ENCODE peak calls at places on chromosomes 5 and 9, in five cellular contexts. T is A549, B is tibial artery, K is GM13977, R is GM13976. O is an unnamed sample.

GRCh38 chr5:138975098-138975847 is 100.1 kb upstream of the LRRTM2 start:
- DNase-seq in T (no peak), B (no peak), K (no peak), R (peak; percentile 47), O (no peak)

GRCh38 chr5:132057498-132058255 is 2.8 kb upstream of the IL3 start:
- DNase-seq in T (no peak), B (no peak), K (no peak), R (no peak), O (no peak)

GRCh38 chr9:133992780-133993634 is 883 bp upstream of the VAV2 start:
- DNase-seq in T (peak; percentile 64), B (peak; percentile 92), K (peak; percentile 92), R (peak; percentile 92), O (peak; percentile 96)

GRCh38 chr9:750264-750967 is 91.1 kb upstream of the DMRT1 start:
- DNase-seq in T (no peak), B (peak; percentile 61), K (no peak), R (no peak), O (no peak)

GRCh38 chr5:51392689-51393199 is 9.5 kb downstream of the ISL1 start:
- DNase-seq in T (no peak), B (no peak), K (no peak), R (no peak), O (no peak)

GRCh38 chr9:96391021-96391765 is 7.7 kb upstream of the SLC35D2 start:
- DNase-seq in T (no peak), B (no peak), K (no peak), R (no peak), O (no peak)

GRCh38 chr9:80874276-80874675 is 815.1 kb downstream of the TLE1 start:
- DNase-seq in T (no peak), B (no peak), K (no peak), R (no peak), O (no peak)

GRCh38 chr5:111075520-111075919 is 4.0 kb downstream of the TSLP start:
- DNase-seq in T (no peak), B (no peak), K (no peak), R (no peak), O (no peak)

GRCh38 chr5:148828461-148829247 is 2.2 kb downstream of the ADRB2 start:
- DNase-seq in T (no peak), B (no peak), K (no peak), R (no peak), O (no peak)

GRCh38 chr9:91915524-91916266 is 34.3 kb downstream of the ROR2 start:
- DNase-seq in T (no peak), B (no peak), K (no peak), R (no peak), O (no peak)

GRCh38 chr9:121372563-121373400 is 2.7 kb upstream of the STOM start:
- DNase-seq in T (no peak), B (no peak), K (no peak), R (no peak), O (no peak)

GRCh38 chr9:113011911-113012381 is at the start of gene ZNF883:
- DNase-seq in T (peak; percentile 41), B (no peak), K (no peak), R (peak; percentile 9), O (no peak)

GRCh38 chr5:96284727-96285389 is 148.2 kb downstream of the PCSK1 start:
- DNase-seq in T (no peak), B (no peak), K (no peak), R (no peak), O (no peak)

GRCh38 chr5:71782771-71783770 is 64.0 kb downstream of the CARTPT start:
- DNase-seq in T (peak; percentile 41), B (peak; percentile 91), K (peak; percentile 68), R (peak; percentile 58), O (peak; percentile 75)

GRCh38 chr5:78907255-78907886 is 77.7 kb downstream of the ARSB start:
- DNase-seq in T (no peak), B (peak; percentile 74), K (peak; percentile 13), R (no peak), O (peak; percentile 24)

GRCh38 chr9:101738566-101739183 is at the start of gene GRIN3A:
- DNase-seq in T (peak; percentile 6), B (no peak), K (no peak), R (peak; percentile 27), O (no peak)

GRCh38 chr5:41312478-41313060 is 99.2 kb upstream of the C6 start:
- DNase-seq in T (no peak), B (no peak), K (no peak), R (no peak), O (no peak)

GRCh38 chr5:65882278-65882677 is 44.1 kb upstream of the ERBIN start:
- DNase-seq in T (no peak), B (no peak), K (no peak), R (no peak), O (no peak)

GRCh38 chr5:149792963-149793362 is 62.9 kb downstream of the PPARGC1B start:
- DNase-seq in T (no peak), B (no peak), K (no peak), R (no peak), O (no peak)

GRCh38 chr5:98402130-98402529 is 371.3 kb upstream of the RGMB start:
- DNase-seq in T (no peak), B (no peak), K (no peak), R (no peak), O (no peak)

DNA sequence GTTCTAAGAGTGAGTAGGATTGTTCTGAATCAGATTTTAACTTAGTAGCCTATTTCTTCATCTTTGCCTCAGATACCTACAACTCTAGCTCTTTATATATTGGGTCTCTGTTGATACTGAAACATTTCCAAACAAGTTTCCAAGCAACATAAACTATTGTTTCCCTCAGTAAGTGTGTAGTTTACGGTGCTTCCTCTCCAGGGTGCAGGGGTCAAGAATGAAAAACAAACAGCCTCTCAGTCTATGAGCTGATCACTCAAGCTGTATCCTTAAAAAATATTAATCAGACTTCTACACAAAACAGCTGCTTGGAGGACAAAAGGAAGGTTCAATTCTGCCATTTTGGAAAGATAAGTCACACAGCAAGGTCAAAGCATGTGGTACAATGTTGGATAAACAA is 75.0 kb downstream of the ADAMTS12 start:
- DNase-seq in T (no peak), B (no peak), K (no peak), R (no peak), O (no peak)
- TF ChIP-seq CTCF in T (no peak), B (no peak), K (no peak), R (no peak), O (no peak)

GRCh38 chr5:102666164-102666951 is 88.7 kb upstream of the PAM start:
- DNase-seq in T (no peak), B (no peak), K (no peak), R (no peak), O (no peak)

GRCh38 chr5:102668220-102668930 is 86.7 kb upstream of the PAM start:
- DNase-seq in T (no peak), B (no peak), K (no peak), R (no peak), O (no peak)

GRCh38 chr5:102664946-102665345 is 90.2 kb upstream of the PAM start:
- DNase-seq in T (no peak), B (no peak), K (no peak), R (no peak), O (no peak)

DNA sequence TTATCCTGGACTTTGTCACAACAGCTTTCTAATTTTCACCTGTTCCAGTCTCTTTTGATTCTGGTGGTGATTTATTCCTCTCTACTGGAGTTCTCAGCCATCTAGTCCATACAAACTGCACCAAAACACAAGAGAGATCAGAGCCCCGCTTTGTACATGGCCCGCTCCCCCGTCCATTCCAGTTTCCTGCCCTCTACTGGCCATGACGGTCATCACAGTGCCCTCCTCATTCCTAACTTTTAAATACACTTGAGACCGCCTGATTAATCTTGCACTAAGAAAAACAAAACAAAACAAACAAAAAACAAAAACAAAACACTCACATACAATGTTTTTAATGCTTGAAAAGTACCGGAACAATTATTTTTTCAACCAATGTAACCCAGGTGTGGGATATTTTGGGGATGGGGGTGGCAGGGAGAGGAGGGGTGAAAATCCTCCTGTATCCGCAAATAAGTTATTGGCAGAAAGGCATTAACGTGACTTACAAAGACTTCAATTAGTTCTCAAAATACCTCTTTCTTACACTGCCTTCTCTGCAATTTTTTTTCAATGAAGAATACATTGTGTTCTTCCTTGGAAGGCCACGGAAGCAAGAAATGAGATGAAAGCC is 84.8 kb upstream of the PAM start:
- DNase-seq in T (peak; percentile 39), B (no peak), K (peak; percentile 37), R (peak; percentile 57), O (peak; percentile 45)
- TF ChIP-seq CTCF in T (peak; percentile 51), B (no peak), K (peak; percentile 46), R (peak; percentile 17), O (peak; percentile 36)

GRCh38 chr5:140823475-140823874 is 2.1 kb downstream of the PCDHA5 start:
- DNase-seq in T (no peak), B (no peak), K (no peak), R (no peak), O (no peak)

GRCh38 chr5:140828402-140828737 is 610 bp downstream of the PCDHA6 start:
- DNase-seq in T (no peak), B (no peak), K (no peak), R (no peak), O (no peak)

GRCh38 chr5:140822281-140822629 is 842 bp downstream of the PCDHA5 start:
- DNase-seq in T (no peak), B (no peak), K (no peak), R (no peak), O (no peak)

GRCh38 chr5:140827704-140828401 is at the start of gene PCDHA6:
- DNase-seq in T (no peak), B (no peak), K (no peak), R (no peak), O (no peak)
- TF ChIP-seq CTCF in T (no peak), B (no peak), K (no peak), R (no peak), O (no peak)

GRCh38 chr5:128701301-128701700 is 163.3 kb upstream of the FBN2 start:
- DNase-seq in T (no peak), B (no peak), K (no peak), R (no peak), O (no peak)

GRCh38 chr5:128693779-128694178 is 155.7 kb upstream of the FBN2 start:
- DNase-seq in T (no peak), B (no peak), K (no peak), R (no peak), O (no peak)

DNA sequence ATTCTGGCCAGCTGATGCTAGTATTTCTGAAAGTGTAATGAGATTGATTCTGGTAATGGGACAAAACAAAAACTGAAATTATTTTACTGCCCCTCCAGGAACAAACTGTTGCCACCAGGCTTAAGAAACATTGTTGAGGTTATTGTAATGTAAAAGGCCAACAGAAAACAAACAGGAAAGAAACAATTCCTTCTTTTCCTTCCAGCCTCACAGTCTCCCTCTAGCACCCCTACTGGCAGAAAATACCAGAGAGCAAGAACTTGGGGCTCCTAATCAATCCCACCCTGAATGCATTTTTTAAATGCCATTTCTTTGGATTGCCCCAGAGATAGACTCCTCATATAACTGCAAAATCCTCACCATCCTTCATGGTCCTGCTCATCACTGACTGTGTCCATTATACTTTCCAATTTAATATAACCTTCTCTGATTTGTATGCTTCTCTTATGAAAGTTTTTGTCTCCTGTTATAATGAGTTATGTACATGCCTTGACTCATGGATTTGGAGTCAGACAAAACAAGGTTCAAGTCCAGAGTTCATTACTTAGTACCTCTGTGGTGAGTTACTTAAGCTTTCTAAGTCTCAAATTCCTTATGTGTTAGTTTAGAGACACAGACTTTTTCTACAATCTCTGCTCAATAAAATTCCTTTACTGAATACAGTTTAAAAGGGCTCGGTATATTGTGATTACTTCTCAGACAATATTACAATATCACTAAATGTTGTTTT is 157.9 kb upstream of the FBN2 start:
- DNase-seq in T (no peak), B (no peak), K (no peak), R (no peak), O (no peak)
- TF ChIP-seq CTCF in T (no peak), B (no peak), K (peak; percentile 19), R (no peak), O (peak; percentile 10)

GRCh38 chr9:120184266-120184665 is 395.7 kb downstream of the CDK5RAP2 start:
- DNase-seq in T (no peak), B (no peak), K (no peak), R (no peak), O (no peak)
- TF ChIP-seq CTCF in T (no peak), B (no peak), K (no peak), R (no peak), O (no peak)